ENCODE peak calls at places on chromosomes 3 and 15, in six cellular contexts. W, Z, H, S, Y and N are unnamed samples.

GRCh38 chr3:1805331-1805730 is 293.3 kb upstream of the CNTN4 start:
- DNase-seq in W (no peak), Z (no peak), H (no peak), S (no peak), Y (no peak), N (no peak)

GRCh38 chr15:78574944-78575343 is 9.6 kb downstream of the CHRNA5 start:
- DNase-seq in W (no peak), Z (no peak), H (no peak), S (no peak), Y (no peak), N (no peak)

GRCh38 chr15:50940506-50940905 is 32.0 kb downstream of the AP4E1 start:
- DNase-seq in W (no peak), Z (peak; percentile 8), H (no peak), S (no peak), Y (no peak), N (no peak)

GRCh38 chr3:32467333-32468070 is 35.1 kb downstream of the CMTM6 start:
- DNase-seq in W (peak; percentile 91), Z (no peak), H (peak; percentile 36), S (no peak), Y (no peak), N (peak; percentile 95)

GRCh38 chr3:69791111-69791510 is 51.8 kb downstream of the MITF start:
- DNase-seq in W (no peak), Z (no peak), H (no peak), S (no peak), Y (no peak), N (no peak)

GRCh38 chr15:73296621-73297353 is 72.0 kb downstream of the HCN4 start:
- DNase-seq in W (no peak), Z (no peak), H (no peak), S (no peak), Y (no peak), N (no peak)

GRCh38 chr3:63976862-63977180 is 46.5 kb downstream of the PSMD6 start:
- DNase-seq in W (no peak), Z (no peak), H (no peak), S (no peak), Y (no peak), N (no peak)

GRCh38 chr3:127045435-127046045 is 62.6 kb downstream of the PLXNA1 start:
- DNase-seq in W (no peak), Z (no peak), H (no peak), S (no peak), Y (no peak), N (no peak)

GRCh38 chr3:30426319-30426993 is 179.9 kb upstream of the TGFBR2 start:
- DNase-seq in W (no peak), Z (no peak), H (no peak), S (no peak), Y (no peak), N (no peak)

GRCh38 chr3:107574650-107575049 is 51.9 kb downstream of the BBX start:
- DNase-seq in W (peak; percentile 35), Z (peak; percentile 48), H (peak; percentile 12), S (no peak), Y (peak; percentile 2), N (no peak)

GRCh38 chr3:174337227-174337626 is 521.9 kb upstream of the NAALADL2 start:
- DNase-seq in W (no peak), Z (no peak), H (no peak), S (no peak), Y (no peak), N (no peak)

GRCh38 chr3:69352305-69353087 is 33.4 kb downstream of the FRMD4B start:
- DNase-seq in W (no peak), Z (no peak), H (no peak), S (no peak), Y (no peak), N (no peak)

GRCh38 chr15:48582472-48583235 is 62.9 kb downstream of the FBN1 start:
- DNase-seq in W (no peak), Z (no peak), H (no peak), S (no peak), Y (no peak), N (no peak)

GRCh38 chr15:64807051-64807749 is 18.2 kb downstream of the PIF1 start:
- DNase-seq in W (no peak), Z (no peak), H (no peak), S (no peak), Y (no peak), N (no peak)

GRCh38 chr15:90030376-90030775 is 29.3 kb downstream of the ZNF710 start:
- DNase-seq in W (no peak), Z (no peak), H (no peak), S (no peak), Y (no peak), N (no peak)
- TF ChIP-seq SIN3A in W (no peak), Z (no peak), H (no peak), S (no peak), Y (no peak), N (no peak)

DNA sequence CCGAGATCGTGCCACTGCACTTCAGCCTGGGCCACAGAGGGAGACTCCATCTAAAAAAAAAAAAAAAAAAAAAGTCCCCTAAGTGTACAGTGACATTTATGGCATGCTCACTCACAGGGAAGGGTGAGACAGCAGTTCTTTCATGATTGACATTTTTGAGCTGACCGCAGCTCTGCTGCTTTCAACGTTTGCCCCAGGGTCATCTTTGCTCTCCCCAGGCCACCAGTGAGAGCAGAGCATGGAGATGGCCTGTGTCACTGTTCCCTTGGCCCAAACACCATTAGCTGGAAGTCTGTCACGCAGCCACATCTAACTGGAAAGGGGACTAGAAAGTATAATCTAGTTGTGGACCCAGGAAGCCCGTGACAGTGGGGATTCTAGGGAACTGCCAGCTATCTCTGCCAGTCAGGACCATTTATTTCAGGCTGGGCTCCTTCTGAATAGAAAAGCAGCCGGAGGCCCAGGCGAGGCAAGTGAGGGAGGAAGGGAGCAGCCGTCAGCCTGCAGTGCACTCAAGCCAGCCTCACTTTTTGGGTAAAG is 193.4 kb upstream of the HES1 start:
- DNase-seq in W (no peak), Z (peak; percentile 69), H (no peak), S (no peak), Y (no peak), N (no peak)
- TF ChIP-seq SIN3A in W (no peak), Z (no peak), H (no peak), S (no peak), Y (no peak), N (no peak)

DNA sequence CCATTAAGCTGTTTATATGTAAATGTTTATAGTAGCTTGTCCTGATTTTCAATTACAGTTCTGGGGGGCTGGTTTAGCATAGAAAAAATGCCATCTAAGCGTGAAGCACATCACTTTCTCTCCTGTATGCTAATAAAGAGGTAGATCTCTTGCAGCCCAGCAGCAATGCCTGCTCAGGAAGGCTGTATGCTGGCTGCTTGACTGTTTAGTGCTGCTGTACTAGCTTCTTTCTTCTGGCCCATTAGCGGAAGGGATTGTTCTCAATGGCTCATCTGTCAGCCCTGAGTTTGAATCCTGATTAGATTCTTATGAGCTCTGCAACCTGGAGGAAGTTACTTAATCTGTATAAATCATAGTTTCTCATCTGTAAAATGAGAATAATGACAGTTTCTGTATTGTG is 478.9 kb downstream of the ERC2 start:
- DNase-seq in W (peak; percentile 17), Z (no peak), H (no peak), S (no peak), Y (no peak), N (no peak)
- TF ChIP-seq SIN3A in W (no peak), Z (no peak), H (no peak), S (no peak), Y (no peak), N (no peak)

DNA sequence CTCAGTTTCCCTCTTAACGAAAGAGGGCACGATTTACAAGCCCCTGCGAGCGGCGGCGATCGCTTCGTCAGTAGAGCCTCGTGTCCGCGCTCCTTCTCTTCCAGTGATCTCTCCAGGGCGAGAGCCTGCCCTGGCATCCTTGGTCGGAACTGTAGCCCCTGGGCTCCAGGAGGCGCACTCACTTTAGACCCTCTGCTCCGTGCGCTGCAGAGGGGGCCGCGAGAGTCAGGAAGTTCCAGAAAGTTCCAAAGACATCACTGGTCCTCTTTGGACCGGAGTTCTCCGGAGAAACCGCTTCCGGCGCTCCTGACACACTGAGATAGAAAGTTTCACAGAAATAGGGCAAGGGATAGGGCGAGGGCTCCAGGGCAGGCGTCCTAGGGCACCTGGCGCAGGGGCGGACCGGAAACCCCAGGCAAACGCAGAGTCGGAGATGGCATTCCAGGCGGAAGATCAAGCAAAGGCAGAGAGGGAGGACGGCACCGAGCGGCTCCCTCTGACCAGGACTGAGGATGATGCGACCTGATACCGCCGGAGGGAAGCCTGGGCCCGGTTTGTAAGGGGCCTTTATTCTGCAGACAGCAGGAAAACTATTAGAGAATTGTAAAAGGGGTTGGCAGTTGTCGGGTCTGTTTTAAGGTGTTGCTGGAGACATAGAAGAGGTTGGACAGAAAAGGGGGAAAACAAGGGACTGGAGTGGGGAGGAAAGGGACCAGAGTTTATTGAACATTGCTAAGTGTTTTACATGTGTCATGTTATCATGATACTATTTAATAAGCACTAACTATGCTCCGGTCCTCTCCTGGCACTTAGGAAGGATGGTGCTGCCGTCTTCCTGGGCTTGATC is 1.3 kb upstream of the CPEB1 start:
- DNase-seq in W (peak; percentile 35), Z (no peak), H (no peak), S (no peak), Y (no peak), N (peak; percentile 82)
- TF ChIP-seq SIN3A in W (no peak), Z (no peak), H (no peak), S (no peak), Y (no peak), N (no peak)

GRCh38 chr3:17032407-17033034 is 147.8 kb downstream of the PLCL2 start:
- DNase-seq in W (peak; percentile 39), Z (peak; percentile 16), H (no peak), S (no peak), Y (peak; percentile 19), N (no peak)
- TF ChIP-seq SIN3A in W (no peak), Z (no peak), H (no peak), S (no peak), Y (no peak), N (no peak)

DNA sequence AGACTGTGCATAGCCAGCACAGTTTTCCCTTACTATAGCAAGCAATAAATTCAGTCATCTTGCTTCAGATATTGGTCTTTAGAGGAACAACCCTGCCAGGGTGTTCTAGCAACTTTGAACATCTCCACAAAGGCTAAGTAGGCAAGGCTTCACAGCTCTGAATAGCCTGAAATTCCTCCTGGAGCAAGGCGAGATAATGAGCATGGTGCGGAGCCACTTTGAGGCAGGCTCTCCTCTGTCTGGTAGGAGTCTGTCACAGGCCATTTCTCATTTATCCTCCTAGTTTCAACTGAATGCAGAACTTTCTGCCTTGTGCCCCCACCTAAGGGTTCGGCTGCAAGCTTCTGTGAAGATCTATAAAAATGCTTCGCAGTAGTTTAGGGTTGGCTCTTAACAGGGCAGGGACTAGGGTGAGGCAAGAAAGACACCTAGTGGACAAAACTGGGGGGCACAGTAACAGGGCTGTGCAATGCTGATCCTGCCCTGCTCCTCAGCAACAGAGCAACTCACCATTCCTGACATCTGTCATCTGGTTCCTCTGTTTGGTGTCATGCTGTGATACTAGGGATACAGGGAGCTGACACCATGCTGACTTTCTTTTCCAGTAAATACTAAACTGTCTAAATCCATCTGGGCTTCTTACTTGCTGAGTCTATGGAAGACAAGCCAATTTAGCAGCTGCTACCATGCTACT is 16.6 kb upstream of the EHHADH start:
- DNase-seq in W (peak; percentile 82), Z (peak; percentile 50), H (no peak), S (no peak), Y (no peak), N (no peak)
- TF ChIP-seq SIN3A in W (no peak), Z (no peak), H (no peak), S (no peak), Y (no peak), N (no peak)